ENCODE peak calls at places on chromosomes 4 and X, in eight cellular contexts. B is ovary; T is tibial nerve; A is cardiac muscle cell; J is B cell; Q is mesothelial cell of epicardium; X is ascending aorta; S is activated CD8-positive, alpha-beta T cell treated with anti-CD3 and anti-CD28 coated beads for 36 hours. O is an unnamed sample.

GRCh38 chr4:83107636-83108035 is 6.9 kb downstream of the PLAC8 start:
- DNase-seq in S (peak), B (no peak), Q (no peak), T (no peak), X (no peak), J (no peak), A (no peak), O (no peak)

GRCh38 chr4:169116270-169116901 is 106.3 kb upstream of the CBR4 start:
- DNase-seq in A (no peak), S (no peak), X (no peak), B (no peak), T (no peak), Q (no peak), J (no peak), O (no peak)

GRCh38 chr4:103996637-103997036 is 276.9 kb upstream of the TACR3 start:
- DNase-seq in J (no peak), A (peak), B (no peak), Q (no peak), S (no peak), T (no peak), X (no peak), O (no peak)

GRCh38 chr4:6372649-6373525 is 99.5 kb downstream of the PPP2R2C start:
- DNase-seq in A (peak), X (no peak), B (no peak), T (no peak), Q (no peak), J (no peak), S (peak), O (no peak)

GRCh38 chrX:45784590-45784989 is 583.9 kb upstream of the DIPK2B start:
- DNase-seq in X (no peak), A (no peak), S (no peak), J (no peak), B (no peak), T (no peak), Q (no peak), O (no peak)

GRCh38 chrX:34555481-34555880 is 101.6 kb downstream of the TMEM47 start:
- DNase-seq in Q (no peak), S (no peak), J (no peak), A (no peak), B (no peak), T (no peak), X (no peak), O (no peak)

GRCh38 chrX:39519566-39520301 is 578.0 kb downstream of the BCOR start:
- DNase-seq in J (no peak), S (no peak), A (no peak), T (no peak), X (no peak), B (no peak), Q (no peak), O (no peak)

GRCh38 chr4:156663663-156664062 is 307.9 kb downstream of the PDGFC start:
- DNase-seq in X (no peak), B (no peak), A (no peak), J (no peak), Q (no peak), T (no peak), S (no peak), O (no peak)

GRCh38 chrX:13694983-13695382 is 6.1 kb downstream of the RAB9A start:
- DNase-seq in A (no peak), J (no peak), S (no peak), B (no peak), T (no peak), Q (no peak), X (no peak), O (no peak)

GRCh38 chrX:137848291-137848905 is 282.5 kb downstream of the ZIC3 start:
- DNase-seq in B (no peak), Q (no peak), J (no peak), A (no peak), T (no peak), X (no peak), S (no peak), O (no peak)

GRCh38 chr4:141348589-141348988 is 127.9 kb downstream of the ZNF330 start:
- DNase-seq in A (no peak), S (no peak), X (no peak), T (no peak), B (no peak), Q (no peak), J (no peak), O (no peak)

GRCh38 chr4:143355540-143356217 is 19.0 kb downstream of the GAB1 start:
- DNase-seq in A (no peak), J (no peak), B (no peak), X (no peak), T (no peak), Q (no peak), S (no peak), O (no peak)

GRCh38 chr4:14233126-14233525 is 605.6 kb upstream of the BOD1L1 start:
- DNase-seq in A (no peak), J (no peak), Q (no peak), B (no peak), S (no peak), T (no peak), X (no peak), O (no peak)

GRCh38 chr4:10480616-10481015 is 23.4 kb upstream of the ZNF518B start:
- DNase-seq in A (no peak), X (no peak), S (no peak), B (no peak), Q (no peak), T (no peak), J (no peak), O (no peak)

GRCh38 chrX:101415180-101416130 is 7.4 kb downstream of the HNRNPH2 start:
- DNase-seq in B (no peak), X (no peak), T (peak), Q (no peak), J (no peak), A (peak), S (peak), O (no peak)

GRCh38 chr4:73859614-73860088 is 6.6 kb downstream of the PF4V1 start:
- DNase-seq in B (no peak), A (no peak), Q (no peak), J (no peak), T (no peak), X (no peak), S (no peak), O (no peak)

GRCh38 chr4:65669008-65669971 is 999 bp downstream of the EPHA5 start:
- DNase-seq in A (peak), J (no peak), T (no peak), X (no peak), B (peak), S (no peak), Q (no peak), O (peak)

GRCh38 chr4:4859010-4859798 is at the start of gene MSX1:
- DNase-seq in T (peak), Q (peak), B (peak), S (peak), X (peak), J (no peak), A (peak), O (peak)

GRCh38 chr4:122481766-122482405 is 25.4 kb upstream of the IL2 start:
- DNase-seq in B (no peak), T (no peak), A (no peak), S (no peak), Q (no peak), X (no peak), J (no peak), O (no peak)

GRCh38 chr4:152032722-152033131 is 271.9 kb upstream of the GATB start:
- DNase-seq in X (no peak), Q (no peak), A (no peak), T (no peak), S (no peak), B (no peak), J (no peak), O (no peak)

GRCh38 chr4:23930750-23931488 is 41.1 kb upstream of the PPARGC1A start:
- DNase-seq in J (no peak), T (peak), B (no peak), Q (no peak), A (peak), X (peak), S (no peak), O (no peak)

GRCh38 chrX:97389761-97390192 is 506.1 kb downstream of the RPA4 start:
- DNase-seq in S (no peak), T (no peak), B (no peak), X (no peak), A (no peak), Q (no peak), J (no peak), O (no peak)

GRCh38 chrX:373641-374471 is 12.9 kb downstream of the PPP2R3B start:
- DNase-seq in J (no peak), A (peak), S (peak), Q (no peak), X (no peak), B (no peak), T (no peak), O (peak)

GRCh38 chrX:129875669-129876068 is 30.3 kb upstream of the UTP14A start:
- DNase-seq in T (no peak), B (no peak), A (no peak), S (no peak), J (no peak), Q (no peak), X (no peak), O (no peak)

GRCh38 chr4:107603430-107603829 is 116.6 kb downstream of the PAPSS1 start:
- DNase-seq in J (no peak), S (no peak), X (no peak), Q (no peak), A (no peak), T (no peak), B (no peak), O (no peak)

GRCh38 chr4:24912252-24913098 is at the start of gene CCDC149:
- DNase-seq in B (peak), S (peak), J (no peak), X (no peak), Q (peak), A (peak), T (no peak), O (peak)

GRCh38 chr4:76626686-76627465 is 191.8 kb downstream of the SHROOM3 start:
- DNase-seq in X (no peak), J (no peak), B (no peak), T (no peak), S (no peak), Q (no peak), A (no peak), O (no peak)

GRCh38 chr4:62324215-62324614 is 1124.1 kb downstream of the ADGRL3 start:
- DNase-seq in J (no peak), A (no peak), X (no peak), S (no peak), Q (no peak), B (no peak), T (no peak), O (no peak)

GRCh38 chr4:128241425-128241913 is 46.1 kb downstream of the PGRMC2 start:
- DNase-seq in Q (no peak), B (no peak), X (no peak), A (no peak), S (no peak), T (peak), J (no peak), O (no peak)

GRCh38 chr4:10094841-10095240 is 21.8 kb downstream of the WDR1 start:
- DNase-seq in Q (no peak), T (no peak), J (no peak), X (no peak), A (no peak), B (no peak), S (peak), O (no peak)

GRCh38 chr4:94833394-94833793 is 75.6 kb downstream of the BMPR1B start:
- DNase-seq in B (no peak), T (no peak), J (no peak), X (no peak), Q (no peak), S (no peak), A (no peak), O (no peak)

GRCh38 chr4:161320377-161320776 is 843.4 kb downstream of the FSTL5 start:
- DNase-seq in B (no peak), J (no peak), Q (no peak), S (no peak), A (peak), T (no peak), X (no peak), O (no peak)

GRCh38 chr4:8306511-8307021 is 37.0 kb downstream of the HTRA3 start:
- DNase-seq in B (no peak), T (no peak), A (no peak), J (peak), X (no peak), Q (peak), S (no peak), O (no peak)

GRCh38 chr4:38069271-38069760 is 109.1 kb downstream of the PTTG2 start:
- DNase-seq in B (peak), S (peak), T (no peak), Q (no peak), J (no peak), X (no peak), A (peak), O (peak)

GRCh38 chr4:76277667-76278066 is 26.1 kb downstream of the FAM47E start:
- DNase-seq in Q (no peak), X (no peak), S (no peak), J (no peak), T (no peak), B (no peak), A (no peak), O (no peak)

GRCh38 chr4:1047976-1048780 is 36.8 kb downstream of the FGFRL1 start:
- DNase-seq in B (peak), Q (no peak), A (no peak), T (no peak), S (no peak), X (no peak), J (peak), O (no peak)

GRCh38 chr4:15779336-15779735 is 1.2 kb downstream of the CD38 start:
- DNase-seq in X (no peak), B (no peak), S (peak), T (peak), A (peak), Q (no peak), J (no peak), O (no peak)

DNA sequence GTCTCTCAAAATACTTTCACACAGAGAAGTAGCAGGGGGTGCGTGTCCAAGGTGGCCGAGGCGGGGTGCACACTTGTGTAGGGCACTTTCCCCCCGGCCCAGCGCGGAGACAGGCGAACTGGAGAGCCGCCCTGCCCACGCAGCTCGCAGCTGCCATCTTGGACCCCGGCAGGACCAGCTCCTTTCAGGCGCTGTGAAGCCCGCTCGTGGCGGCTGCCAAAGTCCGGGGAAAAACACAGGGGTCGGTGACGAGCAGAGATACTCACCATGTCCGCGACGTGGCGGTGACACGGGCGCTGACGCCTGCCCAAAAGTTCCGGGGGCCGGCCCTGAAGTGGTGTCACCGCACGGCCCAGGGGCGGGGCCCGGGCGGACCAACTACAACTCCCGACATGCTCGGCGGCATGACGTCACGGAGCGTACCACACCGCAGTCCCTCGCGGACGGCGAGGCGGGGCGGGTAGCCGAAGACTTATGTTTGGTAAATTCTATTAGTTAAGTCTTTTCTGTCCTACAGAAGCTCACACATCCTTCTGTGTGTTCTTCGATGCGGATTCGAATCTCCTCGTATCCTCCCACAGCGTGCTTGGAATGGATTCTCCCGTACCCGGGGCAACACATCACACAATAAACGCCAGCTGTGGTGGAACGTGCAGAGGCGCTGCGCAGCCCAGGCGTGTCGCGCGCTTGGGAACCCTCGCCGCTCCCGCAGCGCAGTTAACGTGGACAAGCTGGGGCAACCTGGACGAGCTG is at the start of gene UFSP2:
- DNase-seq in S (peak), B (peak), X (peak), T (peak), J (peak), Q (peak), A (peak), O (peak)
- TF ChIP-seq CTCF in S (no peak), B (no peak), X (no peak), T (peak), J (no peak), Q (no peak), A (no peak), O (no peak)

GRCh38 chrX:106036716-106037115 is 1.8 kb downstream of the SERPINA7 start:
- DNase-seq in T (no peak), J (no peak), X (no peak), S (no peak), Q (no peak), B (no peak), A (no peak), O (no peak)

GRCh38 chrX:106042296-106042695 is 3.8 kb upstream of the SERPINA7 start:
- DNase-seq in A (no peak), J (no peak), X (no peak), Q (no peak), S (no peak), T (no peak), B (no peak), O (no peak)

GRCh38 chrX:106037835-106038473 is 573 bp downstream of the SERPINA7 start:
- DNase-seq in X (no peak), Q (no peak), B (no peak), T (no peak), S (no peak), J (no peak), A (no peak), O (no peak)

GRCh38 chrX:106038625-106039024 is at the start of gene SERPINA7:
- DNase-seq in S (no peak), J (no peak), X (no peak), B (no peak), T (no peak), A (no peak), Q (no peak), O (no peak)

GRCh38 chrX:106039920-106040319 is 1.4 kb upstream of the SERPINA7 start:
- DNase-seq in S (no peak), A (peak), T (no peak), B (no peak), X (no peak), J (no peak), Q (no peak), O (no peak)
- TF ChIP-seq CTCF in S (no peak), A (peak), T (no peak), B (no peak), X (peak), J (no peak), Q (no peak), O (peak)

GRCh38 chr4:140149851-140150635 is 3.9 kb downstream of the MAML3 start:
- DNase-seq in B (peak), J (peak), Q (peak), A (peak), X (no peak), S (peak), T (peak), O (peak)
- TF ChIP-seq CTCF in B (peak), J (no peak), Q (no peak), A (no peak), X (peak), S (no peak), T (peak), O (peak)

GRCh38 chr4:154354883-154355282 is 136.7 kb downstream of the DCHS2 start:
- DNase-seq in B (no peak), X (no peak), Q (no peak), S (no peak), J (no peak), T (no peak), A (no peak), O (no peak)

GRCh38 chr4:154344686-154345085 is 146.9 kb downstream of the DCHS2 start:
- DNase-seq in X (no peak), Q (no peak), A (peak), B (no peak), J (no peak), T (no peak), S (no peak), O (no peak)

GRCh38 chr4:154348657-154349056 is 142.9 kb downstream of the DCHS2 start:
- DNase-seq in A (no peak), T (no peak), B (no peak), S (no peak), X (no peak), Q (no peak), J (no peak), O (no peak)

GRCh38 chr4:154345359-154345758 is 146.2 kb downstream of the DCHS2 start:
- DNase-seq in Q (no peak), A (no peak), J (no peak), X (no peak), T (no peak), B (no peak), S (no peak), O (no peak)

DNA sequence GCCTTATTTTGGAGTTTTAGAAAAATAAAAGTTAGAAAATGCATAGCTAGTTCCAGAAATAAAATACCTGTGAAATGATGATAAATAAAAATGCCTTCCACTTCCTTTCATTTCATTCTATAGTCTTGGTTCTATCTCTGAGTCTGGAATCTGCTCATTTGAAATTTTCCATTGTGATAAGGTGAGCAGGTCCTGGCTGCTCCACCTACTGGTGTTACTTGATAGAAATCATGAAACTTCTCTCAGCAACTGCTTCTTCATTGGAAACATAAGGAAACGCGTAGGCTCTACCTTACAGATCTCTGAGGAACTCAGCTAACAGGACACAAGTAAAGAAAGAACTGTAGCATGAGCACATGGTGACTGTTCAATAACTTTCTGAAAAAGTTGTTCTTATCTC is 141.8 kb downstream of the DCHS2 start:
- DNase-seq in S (no peak), J (no peak), X (no peak), B (no peak), A (peak), Q (no peak), T (no peak), O (no peak)
- TF ChIP-seq CTCF in S (peak), J (peak), X (no peak), B (no peak), A (peak), Q (no peak), T (no peak), O (peak)

DNA sequence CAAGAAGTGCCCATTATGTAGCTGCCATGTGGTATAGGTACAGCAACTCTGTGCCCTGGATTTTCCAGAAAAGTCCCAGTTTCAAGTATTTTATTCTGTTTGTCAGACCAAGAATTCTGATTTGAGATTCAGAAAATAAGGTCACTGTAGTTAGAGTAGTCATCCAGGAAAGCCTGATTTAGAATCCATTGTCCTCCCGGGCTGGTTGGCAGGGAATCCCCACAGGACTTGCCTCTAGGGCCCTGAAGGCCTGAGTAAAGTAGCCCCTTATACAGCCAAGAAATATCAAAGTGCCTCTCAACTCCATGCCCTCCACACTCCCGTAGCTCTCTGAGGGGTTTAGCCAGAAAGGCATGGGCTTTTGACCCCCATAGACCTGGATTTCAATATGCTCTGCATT is 36.3 kb downstream of the RTL5 start:
- DNase-seq in X (no peak), A (no peak), J (no peak), Q (no peak), S (no peak), B (no peak), T (no peak), O (no peak)
- TF ChIP-seq CTCF in X (no peak), A (no peak), J (no peak), Q (no peak), S (no peak), B (no peak), T (no peak), O (no peak)